ENCODE peak calls at places on chromosomes 7 and 10, in four cellular contexts. F, N, T and J are unnamed samples.

GRCh38 chr7:114345494-114345893 is 69.1 kb upstream of the FOXP2 start:
- DNase-seq in T (no peak), N (no peak), F (no peak), J (no peak)

GRCh38 chr10:3421537-3422257 is 249.1 kb upstream of the PITRM1 start:
- DNase-seq in N (no peak), T (no peak), F (no peak), J (no peak)

GRCh38 chr10:34433241-34434076 is 381.6 kb downstream of the PARD3 start:
- DNase-seq in N (no peak), F (no peak), T (no peak), J (no peak)

GRCh38 chr10:46220872-46221538 is 65.8 kb upstream of the ANTXRL start:
- DNase-seq in N (peak; percentile 11), F (no peak), T (no peak), J (no peak)

GRCh38 chr10:31270954-31271353 is 48.1 kb upstream of the ZEB1 start:
- DNase-seq in F (no peak), N (no peak), T (no peak), J (no peak)

GRCh38 chr10:3757250-3757637 is 27.8 kb downstream of the KLF6 start:
- DNase-seq in F (no peak), N (no peak), T (no peak), J (no peak)

GRCh38 chr7:155984609-155985405 is 172.5 kb upstream of the SHH start:
- DNase-seq in F (no peak), N (no peak), T (no peak), J (no peak)

GRCh38 chr7:41584746-41585145 is 118.1 kb downstream of the INHBA start:
- DNase-seq in T (no peak), F (no peak), N (no peak), J (no peak)

GRCh38 chr7:27113991-27114866 is 11.7 kb upstream of the HOXA2 start:
- DNase-seq in T (no peak), N (no peak), F (no peak), J (no peak)

GRCh38 chr7:117435475-117436043 is 8.3 kb upstream of the ASZ1 start:
- DNase-seq in F (no peak), N (no peak), T (peak; percentile 73), J (no peak)
- TF ChIP-seq YY1 in F (no peak), N (no peak), T (no peak), J (no peak)

GRCh38 chr7:47782792-47783191 is 165.5 kb downstream of the PKD1L1 start:
- DNase-seq in N (no peak), T (no peak), F (no peak), J (no peak)

GRCh38 chr7:47785923-47786556 is 162.2 kb downstream of the PKD1L1 start:
- DNase-seq in F (no peak), N (no peak), T (no peak), J (no peak)

GRCh38 chr7:47782022-47782421 is 166.2 kb downstream of the PKD1L1 start:
- DNase-seq in T (no peak), F (no peak), N (no peak), J (no peak)

GRCh38 chr7:47786557-47787248 is 161.6 kb downstream of the PKD1L1 start:
- DNase-seq in F (peak; percentile 57), T (no peak), N (peak; percentile 97), J (peak; percentile 71)

DNA sequence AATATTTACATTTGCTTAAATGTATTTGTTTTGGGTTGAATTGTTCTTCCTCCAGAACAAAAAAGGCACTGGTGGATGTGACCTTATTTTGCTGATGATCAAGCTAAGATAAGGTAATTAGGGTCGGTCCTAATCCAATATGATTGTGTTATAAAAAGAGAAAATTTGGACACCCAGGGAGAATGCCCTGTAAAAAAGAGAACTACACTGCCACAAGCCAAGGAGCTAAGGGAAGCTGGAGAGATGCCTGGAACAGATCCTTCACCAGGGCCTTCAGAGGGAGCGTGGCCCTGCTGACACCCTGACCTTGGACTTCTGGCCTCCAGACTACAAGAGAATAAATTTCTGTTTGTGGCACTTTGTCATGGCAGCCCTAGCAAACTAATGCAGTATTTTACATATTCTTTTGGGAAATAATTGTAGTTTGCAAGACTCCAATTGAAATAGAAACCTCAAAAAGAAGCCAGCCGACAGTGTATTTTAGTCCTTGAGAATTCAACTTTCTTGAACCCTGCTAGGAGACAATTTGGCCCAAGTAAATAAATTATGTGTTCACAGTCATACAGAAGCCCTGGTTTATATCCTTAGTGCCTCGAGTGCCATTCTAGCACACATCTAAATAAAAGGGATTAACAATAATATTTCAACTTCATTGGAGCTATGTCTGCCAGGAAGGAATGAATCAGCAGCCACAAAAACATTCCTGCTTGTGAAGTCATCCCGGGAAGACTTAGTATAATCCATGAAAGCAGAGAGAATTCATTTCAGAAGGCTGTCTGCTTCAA is 164.6 kb downstream of the PKD1L1 start:
- DNase-seq in F (no peak), T (no peak), N (peak; percentile 61), J (no peak)
- TF ChIP-seq SUZ12 in F (no peak), T (no peak), N (no peak), J (no peak)

DNA sequence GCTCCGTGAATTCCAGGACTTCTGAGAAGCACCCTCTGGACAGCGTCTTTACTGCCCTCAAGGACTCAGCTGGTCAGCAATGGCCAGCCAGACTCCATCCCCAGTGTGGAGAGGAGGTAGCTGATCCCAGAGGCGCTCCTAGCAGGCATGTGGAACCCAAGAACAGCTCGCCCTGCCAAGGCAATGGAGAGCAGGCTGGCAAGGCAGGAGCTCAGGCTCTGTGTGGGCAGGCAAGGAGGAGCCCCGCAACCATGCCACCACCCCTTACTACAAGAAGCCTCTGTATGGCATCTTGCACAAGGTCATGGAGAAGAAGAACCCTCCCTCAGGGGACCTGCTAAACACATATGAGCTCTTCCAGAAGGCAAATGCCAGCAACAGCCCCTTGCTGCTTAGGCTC is 34.4 kb upstream of the SGMS1 start:
- DNase-seq in F (no peak), T (no peak), N (no peak), J (no peak)
- TF ChIP-seq ZNF274 in F (no peak), T (no peak), N (no peak), J (no peak)

GRCh38 chr7:66281678-66282593 is 76.8 kb downstream of the TPST1 start:
- DNase-seq in T (no peak), N (peak; percentile 6), F (no peak), J (no peak)
- TF ChIP-seq YY1 in T (no peak), N (no peak), F (no peak), J (no peak)

GRCh38 chr7:139131622-139132021 is 22.1 kb upstream of the ZC3HAV1 start:
- DNase-seq in N (no peak), F (no peak), T (no peak), J (no peak)
- TF ChIP-seq SUZ12 in N (no peak), F (no peak), T (no peak), J (no peak)

GRCh38 chr7:28958946-28959417 is 852 bp upstream of the TRIL start:
- DNase-seq in F (no peak), N (no peak), T (no peak), J (no peak)
- TF ChIP-seq ZNF274 in F (no peak), N (no peak), T (no peak), J (no peak)